ENCODE peak calls at places on chromosome 2, in nine cellular contexts. One of them, this sample, is unnamed.

GRCh38 chr2:204066051-204066450 is 129.5 kb downstream of the ICOS start:
- DNase-seq in sigmoid colon: no peak
- DNase-seq in lower leg skin: no peak
- DNase-seq in IMR-90: no peak
- DNase-seq in A549: no peak
- DNase-seq in transverse colon: no peak
- DNase-seq in uterus: no peak
- DNase-seq in stomach: no peak
- DNase-seq in HCT116: no peak
- DNase-seq in this sample: no peak

GRCh38 chr2:10006248-10007147 is 36.9 kb upstream of the KLF11 start:
- DNase-seq in sigmoid colon: peak; percentile 66
- DNase-seq in lower leg skin: no peak
- DNase-seq in IMR-90: no peak
- DNase-seq in A549: no peak
- DNase-seq in transverse colon: no peak
- DNase-seq in uterus: no peak
- DNase-seq in stomach: peak; percentile 87
- DNase-seq in HCT116: peak; percentile 18
- DNase-seq in this sample: peak; percentile 51

GRCh38 chr2:238456966-238457926 is 30.5 kb downstream of the ASB1 start:
- DNase-seq in sigmoid colon: no peak
- DNase-seq in lower leg skin: no peak
- DNase-seq in IMR-90: peak; percentile 28
- DNase-seq in A549: no peak
- DNase-seq in transverse colon: no peak
- DNase-seq in uterus: no peak
- DNase-seq in stomach: no peak
- DNase-seq in HCT116: no peak
- DNase-seq in this sample: no peak

GRCh38 chr2:132609101-132609890 is 60.7 kb downstream of the LYPD1 start:
- DNase-seq in sigmoid colon: no peak
- DNase-seq in lower leg skin: peak; percentile 50
- DNase-seq in IMR-90: no peak
- DNase-seq in A549: no peak
- DNase-seq in transverse colon: no peak
- DNase-seq in uterus: no peak
- DNase-seq in stomach: peak; percentile 37
- DNase-seq in HCT116: no peak
- DNase-seq in this sample: no peak

GRCh38 chr2:53784431-53784830 is 2.3 kb downstream of the ASB3 start:
- DNase-seq in sigmoid colon: no peak
- DNase-seq in lower leg skin: no peak
- DNase-seq in IMR-90: peak; percentile 40
- DNase-seq in A549: no peak
- DNase-seq in transverse colon: no peak
- DNase-seq in uterus: no peak
- DNase-seq in stomach: no peak
- DNase-seq in HCT116: no peak
- DNase-seq in this sample: no peak

GRCh38 chr2:2846379-2847130 is 515.5 kb upstream of the MYT1L start:
- DNase-seq in sigmoid colon: peak; percentile 76
- DNase-seq in lower leg skin: no peak
- DNase-seq in IMR-90: no peak
- DNase-seq in A549: no peak
- DNase-seq in transverse colon: no peak
- DNase-seq in uterus: no peak
- DNase-seq in stomach: peak; percentile 74
- DNase-seq in HCT116: peak; percentile 45
- DNase-seq in this sample: no peak

GRCh38 chr2:55862673-55863390 is 60.8 kb downstream of the EFEMP1 start:
- DNase-seq in sigmoid colon: peak; percentile 74
- DNase-seq in lower leg skin: no peak
- DNase-seq in IMR-90: peak; percentile 100
- DNase-seq in A549: peak; percentile 94
- DNase-seq in transverse colon: no peak
- DNase-seq in uterus: peak; percentile 56
- DNase-seq in stomach: peak; percentile 33
- DNase-seq in HCT116: no peak
- DNase-seq in this sample: peak; percentile 25

GRCh38 chr2:201759567-201759966 is 21.2 kb downstream of the ALS2 start:
- DNase-seq in sigmoid colon: no peak
- DNase-seq in lower leg skin: no peak
- DNase-seq in IMR-90: no peak
- DNase-seq in A549: no peak
- DNase-seq in transverse colon: no peak
- DNase-seq in uterus: no peak
- DNase-seq in stomach: no peak
- DNase-seq in HCT116: no peak
- DNase-seq in this sample: no peak

GRCh38 chr2:5841126-5841525 is 148.9 kb downstream of the SOX11 start:
- DNase-seq in sigmoid colon: no peak
- DNase-seq in lower leg skin: no peak
- DNase-seq in IMR-90: no peak
- DNase-seq in A549: no peak
- DNase-seq in transverse colon: no peak
- DNase-seq in uterus: no peak
- DNase-seq in stomach: no peak
- DNase-seq in HCT116: no peak
- DNase-seq in this sample: no peak

GRCh38 chr2:16151281-16151570 is 210.9 kb downstream of the MYCN start:
- DNase-seq in sigmoid colon: no peak
- DNase-seq in lower leg skin: peak; percentile 17
- DNase-seq in IMR-90: no peak
- DNase-seq in A549: no peak
- DNase-seq in transverse colon: no peak
- DNase-seq in uterus: no peak
- DNase-seq in stomach: no peak
- DNase-seq in HCT116: no peak
- DNase-seq in this sample: no peak

GRCh38 chr2:203636896-203637818 is 69.3 kb upstream of the CD28 start:
- DNase-seq in sigmoid colon: peak; percentile 68
- DNase-seq in lower leg skin: no peak
- DNase-seq in IMR-90: no peak
- DNase-seq in A549: no peak
- DNase-seq in transverse colon: peak; percentile 41
- DNase-seq in uterus: no peak
- DNase-seq in stomach: no peak
- DNase-seq in HCT116: no peak
- DNase-seq in this sample: no peak

GRCh38 chr2:24850944-24851343 is 57.7 kb downstream of the CENPO start:
- DNase-seq in sigmoid colon: no peak
- DNase-seq in lower leg skin: no peak
- DNase-seq in IMR-90: no peak
- DNase-seq in A549: no peak
- DNase-seq in transverse colon: no peak
- DNase-seq in uterus: no peak
- DNase-seq in stomach: no peak
- DNase-seq in HCT116: no peak
- DNase-seq in this sample: no peak

GRCh38 chr2:157760949-157761348 is 115.2 kb downstream of the ACVR1 start:
- DNase-seq in sigmoid colon: no peak
- DNase-seq in lower leg skin: no peak
- DNase-seq in IMR-90: no peak
- DNase-seq in A549: no peak
- DNase-seq in transverse colon: no peak
- DNase-seq in uterus: no peak
- DNase-seq in stomach: no peak
- DNase-seq in HCT116: no peak
- DNase-seq in this sample: no peak

GRCh38 chr2:20561703-20562454 is 89.0 kb downstream of the HS1BP3 start:
- DNase-seq in sigmoid colon: no peak
- DNase-seq in lower leg skin: no peak
- DNase-seq in IMR-90: peak; percentile 81
- DNase-seq in A549: no peak
- DNase-seq in transverse colon: no peak
- DNase-seq in uterus: peak; percentile 11
- DNase-seq in stomach: no peak
- DNase-seq in HCT116: no peak
- DNase-seq in this sample: peak; percentile 69

GRCh38 chr2:149587220-149587949 is at the start of gene MMADHC:
- DNase-seq in sigmoid colon: peak; percentile 97
- DNase-seq in lower leg skin: peak; percentile 98
- DNase-seq in IMR-90: peak; percentile 97
- DNase-seq in A549: peak; percentile 97
- DNase-seq in transverse colon: peak; percentile 96
- DNase-seq in uterus: peak; percentile 94
- DNase-seq in stomach: peak; percentile 96
- DNase-seq in HCT116: peak; percentile 92
- DNase-seq in this sample: peak; percentile 60
- TF ChIP-seq POLR2A in sigmoid colon: peak; percentile 68
- TF ChIP-seq POLR2A in lower leg skin: no peak
- TF ChIP-seq POLR2A in IMR-90: peak; percentile 95
- TF ChIP-seq POLR2A in A549: peak; percentile 93
- TF ChIP-seq POLR2A in transverse colon: peak; percentile 91
- TF ChIP-seq POLR2A in uterus: peak; percentile 88
- TF ChIP-seq POLR2A in stomach: peak; percentile 69
- TF ChIP-seq POLR2A in HCT116: peak; percentile 92
- TF ChIP-seq POLR2A in this sample: peak; percentile 89

DNA sequence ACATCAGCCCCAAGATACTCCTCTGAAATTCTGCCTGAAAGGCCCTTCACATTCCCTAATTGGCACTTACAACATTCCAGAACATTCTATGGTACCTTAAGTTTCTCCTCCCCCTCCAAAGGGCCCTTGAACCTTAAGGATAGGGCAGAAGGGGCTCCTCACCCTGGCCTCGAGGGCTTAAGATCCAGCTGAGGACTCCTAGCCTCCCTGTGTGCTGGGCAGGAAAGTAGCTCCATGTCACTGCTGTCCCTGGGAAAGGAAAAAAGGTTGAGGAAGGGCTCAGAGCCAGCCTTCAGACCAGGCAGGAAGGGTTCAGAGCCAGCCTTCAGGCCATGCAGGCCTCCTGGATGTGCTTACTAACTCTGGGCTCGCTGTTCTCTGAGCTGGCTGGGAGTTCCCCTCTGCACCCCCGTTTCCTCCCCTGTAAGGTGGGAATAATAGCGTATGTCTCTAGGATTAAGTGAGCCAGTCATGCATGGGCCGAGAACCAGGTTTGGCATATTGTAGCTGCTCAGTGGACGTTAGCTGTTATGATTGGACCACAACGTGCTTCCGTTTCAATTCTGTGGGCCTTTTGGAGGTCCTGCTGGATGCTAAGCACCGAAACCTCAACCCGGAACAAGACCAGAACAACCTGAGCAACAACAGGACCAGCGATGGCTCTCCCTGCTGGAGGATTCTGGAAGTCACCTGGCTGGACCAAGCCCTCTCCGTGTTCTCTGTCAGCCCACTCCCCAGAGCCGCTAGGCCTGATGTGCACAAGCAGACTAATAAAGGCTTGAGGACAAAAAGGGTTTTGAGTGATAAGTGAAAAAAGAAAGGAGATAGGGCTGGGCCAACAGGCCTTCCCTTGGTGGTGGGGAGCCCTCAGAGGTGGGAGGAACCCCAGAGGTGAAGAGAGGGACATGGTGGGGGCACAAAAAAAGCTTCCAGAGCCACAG is 1.0 kb upstream of the B3GNT7 start:
- DNase-seq in sigmoid colon: no peak
- DNase-seq in lower leg skin: no peak
- DNase-seq in IMR-90: no peak
- DNase-seq in A549: peak; percentile 34
- DNase-seq in transverse colon: no peak
- DNase-seq in uterus: no peak
- DNase-seq in stomach: no peak
- DNase-seq in HCT116: no peak
- DNase-seq in this sample: no peak
- TF ChIP-seq POLR2A in sigmoid colon: no peak
- TF ChIP-seq POLR2A in lower leg skin: no peak
- TF ChIP-seq POLR2A in IMR-90: no peak
- TF ChIP-seq POLR2A in A549: no peak
- TF ChIP-seq POLR2A in transverse colon: no peak
- TF ChIP-seq POLR2A in uterus: no peak
- TF ChIP-seq POLR2A in stomach: no peak
- TF ChIP-seq POLR2A in HCT116: no peak
- TF ChIP-seq POLR2A in this sample: no peak

GRCh38 chr2:230642966-230643365 is 69.7 kb upstream of the CAB39 start:
- DNase-seq in sigmoid colon: no peak
- DNase-seq in lower leg skin: peak; percentile 73
- DNase-seq in IMR-90: no peak
- DNase-seq in A549: no peak
- DNase-seq in transverse colon: no peak
- DNase-seq in uterus: no peak
- DNase-seq in stomach: no peak
- DNase-seq in HCT116: no peak
- DNase-seq in this sample: no peak

GRCh38 chr2:230640540-230641011 is 72.1 kb upstream of the CAB39 start:
- DNase-seq in sigmoid colon: no peak
- DNase-seq in lower leg skin: no peak
- DNase-seq in IMR-90: peak; percentile 84
- DNase-seq in A549: peak; percentile 41
- DNase-seq in transverse colon: no peak
- DNase-seq in uterus: no peak
- DNase-seq in stomach: no peak
- DNase-seq in HCT116: no peak
- DNase-seq in this sample: no peak

GRCh38 chr2:230643576-230644291 is 68.9 kb upstream of the CAB39 start:
- DNase-seq in sigmoid colon: peak; percentile 78
- DNase-seq in lower leg skin: peak; percentile 87
- DNase-seq in IMR-90: no peak
- DNase-seq in A549: no peak
- DNase-seq in transverse colon: no peak
- DNase-seq in uterus: no peak
- DNase-seq in stomach: peak; percentile 38
- DNase-seq in HCT116: no peak
- DNase-seq in this sample: no peak
- TF ChIP-seq POLR2A in sigmoid colon: no peak
- TF ChIP-seq POLR2A in lower leg skin: no peak
- TF ChIP-seq POLR2A in IMR-90: no peak
- TF ChIP-seq POLR2A in A549: no peak
- TF ChIP-seq POLR2A in transverse colon: no peak
- TF ChIP-seq POLR2A in uterus: no peak
- TF ChIP-seq POLR2A in stomach: no peak
- TF ChIP-seq POLR2A in HCT116: no peak
- TF ChIP-seq POLR2A in this sample: no peak

DNA sequence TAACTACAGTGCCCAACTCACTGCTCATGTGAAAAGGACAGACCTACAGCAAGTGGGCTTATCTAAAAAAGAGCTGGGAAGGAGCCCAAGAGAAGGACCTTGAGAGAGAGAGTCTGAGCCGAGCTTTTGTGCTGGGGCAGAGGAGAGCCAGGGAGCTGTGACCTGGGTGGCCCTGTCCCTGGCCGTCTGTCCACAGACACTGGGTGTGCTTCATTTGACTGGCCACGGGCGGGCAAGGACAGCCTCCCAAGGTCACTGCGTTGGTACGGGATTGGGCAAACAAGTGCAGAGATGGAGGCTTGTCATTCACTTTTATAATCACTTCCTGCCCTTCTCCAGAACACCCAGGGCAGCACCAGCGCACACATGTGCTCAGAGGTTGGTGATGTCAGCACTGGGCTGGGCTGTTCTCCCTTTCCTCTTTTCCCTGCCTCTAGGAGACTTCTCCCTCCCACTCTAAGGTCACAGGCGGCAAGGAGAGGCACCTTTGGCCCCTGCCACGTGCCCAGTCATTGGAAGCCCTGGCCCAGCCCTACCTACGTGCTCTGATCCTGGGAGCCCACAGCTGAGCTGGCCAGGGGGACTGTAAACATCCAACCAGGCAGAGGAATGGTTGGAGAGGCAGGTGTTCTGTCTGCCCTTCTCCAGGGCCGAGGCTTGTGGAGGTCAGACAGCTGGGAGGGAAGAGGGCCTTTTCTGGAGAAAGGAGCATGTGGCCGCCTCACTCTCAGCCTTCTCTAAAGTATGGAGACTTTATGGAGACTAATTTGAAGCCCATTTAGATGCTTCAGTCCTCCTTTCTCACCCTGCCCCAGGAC is 6.4 kb upstream of the PSD4 start:
- DNase-seq in sigmoid colon: no peak
- DNase-seq in lower leg skin: peak; percentile 85
- DNase-seq in IMR-90: no peak
- DNase-seq in A549: no peak
- DNase-seq in transverse colon: peak; percentile 82
- DNase-seq in uterus: no peak
- DNase-seq in stomach: peak; percentile 79
- DNase-seq in HCT116: no peak
- DNase-seq in this sample: no peak
- TF ChIP-seq POLR2A in sigmoid colon: no peak
- TF ChIP-seq POLR2A in lower leg skin: no peak
- TF ChIP-seq POLR2A in IMR-90: no peak
- TF ChIP-seq POLR2A in A549: no peak
- TF ChIP-seq POLR2A in transverse colon: peak; percentile 87
- TF ChIP-seq POLR2A in uterus: no peak
- TF ChIP-seq POLR2A in stomach: no peak
- TF ChIP-seq POLR2A in HCT116: no peak
- TF ChIP-seq POLR2A in this sample: no peak

This sample was measured in H54.